ENCODE peak calls at places on chromosomes 1 and 21, in seven cellular contexts. One of them, this sample, is unnamed.

GRCh38 chr1:70840260-70840953 is 207.2 kb downstream of the PTGER3 start:
- ATAC-seq in CD8-positive, alpha-beta T cell: no peak
- ATAC-seq in activated T-cell treated with anti-CD3 and anti-CD28 coated beads, Interleukin-2, amount 50 U/mL, for 4 hours: no peak
- ATAC-seq in HCT116: no peak
- ATAC-seq in central memory CD8-positive, alpha-beta T cell: no peak
- ATAC-seq in naive B cell: no peak
- ATAC-seq in effector memory CD8-positive, alpha-beta T cell: no peak
- ATAC-seq in this sample: no peak

GRCh38 chr1:33441088-33441745 is 10.3 kb upstream of the PHC2 start:
- ATAC-seq in HCT116: no peak
- ATAC-seq in activated T-cell treated with anti-CD3 and anti-CD28 coated beads, Interleukin-2, amount 50 U/mL, for 4 hours: no peak
- ATAC-seq in effector memory CD8-positive, alpha-beta T cell: no peak
- ATAC-seq in naive B cell: no peak
- ATAC-seq in central memory CD8-positive, alpha-beta T cell: no peak
- ATAC-seq in CD8-positive, alpha-beta T cell: no peak
- ATAC-seq in this sample: peak; percentile 32

GRCh38 chr1:31757989-31758388 is 6.2 kb downstream of the ADGRB2 start:
- ATAC-seq in activated T-cell treated with anti-CD3 and anti-CD28 coated beads, Interleukin-2, amount 50 U/mL, for 4 hours: no peak
- ATAC-seq in CD8-positive, alpha-beta T cell: no peak
- ATAC-seq in effector memory CD8-positive, alpha-beta T cell: no peak
- ATAC-seq in HCT116: no peak
- ATAC-seq in central memory CD8-positive, alpha-beta T cell: no peak
- ATAC-seq in naive B cell: no peak
- ATAC-seq in this sample: no peak

GRCh38 chr1:47984175-47984789 is 12.9 kb downstream of the TRABD2B start:
- ATAC-seq in naive B cell: no peak
- ATAC-seq in CD8-positive, alpha-beta T cell: no peak
- ATAC-seq in HCT116: no peak
- ATAC-seq in activated T-cell treated with anti-CD3 and anti-CD28 coated beads, Interleukin-2, amount 50 U/mL, for 4 hours: no peak
- ATAC-seq in effector memory CD8-positive, alpha-beta T cell: no peak
- ATAC-seq in central memory CD8-positive, alpha-beta T cell: no peak
- ATAC-seq in this sample: peak; percentile 60

GRCh38 chr21:43323244-43324005 is 103.5 kb downstream of the SIK1 start:
- ATAC-seq in HCT116: no peak
- ATAC-seq in naive B cell: no peak
- ATAC-seq in effector memory CD8-positive, alpha-beta T cell: no peak
- ATAC-seq in CD8-positive, alpha-beta T cell: no peak
- ATAC-seq in central memory CD8-positive, alpha-beta T cell: no peak
- ATAC-seq in activated T-cell treated with anti-CD3 and anti-CD28 coated beads, Interleukin-2, amount 50 U/mL, for 4 hours: no peak
- ATAC-seq in this sample: no peak

GRCh38 chr1:11765661-11766428 is 3.9 kb downstream of the C1orf167 start:
- ATAC-seq in HCT116: no peak
- ATAC-seq in CD8-positive, alpha-beta T cell: no peak
- ATAC-seq in activated T-cell treated with anti-CD3 and anti-CD28 coated beads, Interleukin-2, amount 50 U/mL, for 4 hours: no peak
- ATAC-seq in central memory CD8-positive, alpha-beta T cell: no peak
- ATAC-seq in effector memory CD8-positive, alpha-beta T cell: no peak
- ATAC-seq in naive B cell: no peak
- ATAC-seq in this sample: peak; percentile 14

GRCh38 chr1:145877923-145878486 is 7.7 kb downstream of the ANKRD35 start:
- ATAC-seq in HCT116: peak; percentile 36
- ATAC-seq in effector memory CD8-positive, alpha-beta T cell: no peak
- ATAC-seq in central memory CD8-positive, alpha-beta T cell: no peak
- ATAC-seq in naive B cell: no peak
- ATAC-seq in activated T-cell treated with anti-CD3 and anti-CD28 coated beads, Interleukin-2, amount 50 U/mL, for 4 hours: no peak
- ATAC-seq in CD8-positive, alpha-beta T cell: no peak
- ATAC-seq in this sample: peak; percentile 89

GRCh38 chr1:46535063-46535462 is 16.4 kb downstream of the KNCN start:
- ATAC-seq in effector memory CD8-positive, alpha-beta T cell: no peak
- ATAC-seq in activated T-cell treated with anti-CD3 and anti-CD28 coated beads, Interleukin-2, amount 50 U/mL, for 4 hours: no peak
- ATAC-seq in central memory CD8-positive, alpha-beta T cell: no peak
- ATAC-seq in naive B cell: no peak
- ATAC-seq in HCT116: peak; percentile 92
- ATAC-seq in CD8-positive, alpha-beta T cell: no peak
- ATAC-seq in this sample: peak; percentile 60

GRCh38 chr21:41406340-41406739 is 19.7 kb upstream of the MX1 start:
- ATAC-seq in naive B cell: no peak
- ATAC-seq in HCT116: no peak
- ATAC-seq in central memory CD8-positive, alpha-beta T cell: no peak
- ATAC-seq in CD8-positive, alpha-beta T cell: no peak
- ATAC-seq in activated T-cell treated with anti-CD3 and anti-CD28 coated beads, Interleukin-2, amount 50 U/mL, for 4 hours: no peak
- ATAC-seq in effector memory CD8-positive, alpha-beta T cell: no peak
- ATAC-seq in this sample: no peak

GRCh38 chr1:2230781-2231666 is 2.9 kb downstream of the SKI start:
- ATAC-seq in effector memory CD8-positive, alpha-beta T cell: peak; percentile 31
- ATAC-seq in central memory CD8-positive, alpha-beta T cell: peak; percentile 10
- ATAC-seq in naive B cell: no peak
- ATAC-seq in CD8-positive, alpha-beta T cell: peak; percentile 21
- ATAC-seq in activated T-cell treated with anti-CD3 and anti-CD28 coated beads, Interleukin-2, amount 50 U/mL, for 4 hours: no peak
- ATAC-seq in HCT116: no peak
- ATAC-seq in this sample: no peak

GRCh38 chr1:156499703-156500577 is 635 bp downstream of the MEF2D start:
- ATAC-seq in naive B cell: peak; percentile 17
- ATAC-seq in HCT116: no peak
- ATAC-seq in CD8-positive, alpha-beta T cell: no peak
- ATAC-seq in effector memory CD8-positive, alpha-beta T cell: no peak
- ATAC-seq in activated T-cell treated with anti-CD3 and anti-CD28 coated beads, Interleukin-2, amount 50 U/mL, for 4 hours: peak; percentile 2
- ATAC-seq in central memory CD8-positive, alpha-beta T cell: no peak
- ATAC-seq in this sample: no peak

GRCh38 chr1:41876533-41877445 is 41.9 kb downstream of the HIVEP3 start:
- ATAC-seq in central memory CD8-positive, alpha-beta T cell: no peak
- ATAC-seq in effector memory CD8-positive, alpha-beta T cell: no peak
- ATAC-seq in activated T-cell treated with anti-CD3 and anti-CD28 coated beads, Interleukin-2, amount 50 U/mL, for 4 hours: no peak
- ATAC-seq in CD8-positive, alpha-beta T cell: no peak
- ATAC-seq in naive B cell: no peak
- ATAC-seq in HCT116: no peak
- ATAC-seq in this sample: no peak

GRCh38 chr1:153306303-153307220 is 6.2 kb downstream of the PGLYRP3 start:
- ATAC-seq in effector memory CD8-positive, alpha-beta T cell: no peak
- ATAC-seq in HCT116: no peak
- ATAC-seq in naive B cell: no peak
- ATAC-seq in central memory CD8-positive, alpha-beta T cell: no peak
- ATAC-seq in activated T-cell treated with anti-CD3 and anti-CD28 coated beads, Interleukin-2, amount 50 U/mL, for 4 hours: no peak
- ATAC-seq in CD8-positive, alpha-beta T cell: no peak
- ATAC-seq in this sample: no peak

GRCh38 chr1:180528868-180529470 is 26.6 kb upstream of the ACBD6 start:
- ATAC-seq in activated T-cell treated with anti-CD3 and anti-CD28 coated beads, Interleukin-2, amount 50 U/mL, for 4 hours: no peak
- ATAC-seq in central memory CD8-positive, alpha-beta T cell: no peak
- ATAC-seq in CD8-positive, alpha-beta T cell: no peak
- ATAC-seq in effector memory CD8-positive, alpha-beta T cell: no peak
- ATAC-seq in naive B cell: no peak
- ATAC-seq in HCT116: no peak
- ATAC-seq in this sample: no peak

GRCh38 chr1:109864960-109865611 is 45.6 kb upstream of the CSF1 start:
- ATAC-seq in effector memory CD8-positive, alpha-beta T cell: no peak
- ATAC-seq in central memory CD8-positive, alpha-beta T cell: no peak
- ATAC-seq in HCT116: no peak
- ATAC-seq in CD8-positive, alpha-beta T cell: no peak
- ATAC-seq in naive B cell: no peak
- ATAC-seq in activated T-cell treated with anti-CD3 and anti-CD28 coated beads, Interleukin-2, amount 50 U/mL, for 4 hours: no peak
- ATAC-seq in this sample: no peak

GRCh38 chr1:118100686-118101300 is 84.2 kb downstream of the SPAG17 start:
- ATAC-seq in activated T-cell treated with anti-CD3 and anti-CD28 coated beads, Interleukin-2, amount 50 U/mL, for 4 hours: no peak
- ATAC-seq in central memory CD8-positive, alpha-beta T cell: no peak
- ATAC-seq in CD8-positive, alpha-beta T cell: no peak
- ATAC-seq in effector memory CD8-positive, alpha-beta T cell: no peak
- ATAC-seq in HCT116: no peak
- ATAC-seq in naive B cell: no peak
- ATAC-seq in this sample: no peak

GRCh38 chr1:227577500-227577899 is 14.1 kb downstream of the ZNF678 start:
- ATAC-seq in HCT116: no peak
- ATAC-seq in naive B cell: no peak
- ATAC-seq in central memory CD8-positive, alpha-beta T cell: no peak
- ATAC-seq in CD8-positive, alpha-beta T cell: no peak
- ATAC-seq in activated T-cell treated with anti-CD3 and anti-CD28 coated beads, Interleukin-2, amount 50 U/mL, for 4 hours: no peak
- ATAC-seq in effector memory CD8-positive, alpha-beta T cell: no peak
- ATAC-seq in this sample: no peak

GRCh38 chr1:64031191-64031590 is 172.2 kb upstream of the UBE2U start:
- ATAC-seq in activated T-cell treated with anti-CD3 and anti-CD28 coated beads, Interleukin-2, amount 50 U/mL, for 4 hours: no peak
- ATAC-seq in HCT116: no peak
- ATAC-seq in effector memory CD8-positive, alpha-beta T cell: no peak
- ATAC-seq in central memory CD8-positive, alpha-beta T cell: no peak
- ATAC-seq in CD8-positive, alpha-beta T cell: no peak
- ATAC-seq in naive B cell: no peak
- ATAC-seq in this sample: no peak

GRCh38 chr1:20250346-20250989 is 40.2 kb upstream of the VWA5B1 start:
- ATAC-seq in activated T-cell treated with anti-CD3 and anti-CD28 coated beads, Interleukin-2, amount 50 U/mL, for 4 hours: no peak
- ATAC-seq in central memory CD8-positive, alpha-beta T cell: no peak
- ATAC-seq in effector memory CD8-positive, alpha-beta T cell: no peak
- ATAC-seq in CD8-positive, alpha-beta T cell: no peak
- ATAC-seq in HCT116: no peak
- ATAC-seq in naive B cell: no peak
- ATAC-seq in this sample: peak; percentile 23

GRCh38 chr1:196516373-196516772 is 91.9 kb downstream of the KCNT2 start:
- ATAC-seq in CD8-positive, alpha-beta T cell: no peak
- ATAC-seq in naive B cell: no peak
- ATAC-seq in HCT116: no peak
- ATAC-seq in central memory CD8-positive, alpha-beta T cell: no peak
- ATAC-seq in activated T-cell treated with anti-CD3 and anti-CD28 coated beads, Interleukin-2, amount 50 U/mL, for 4 hours: no peak
- ATAC-seq in effector memory CD8-positive, alpha-beta T cell: no peak
- ATAC-seq in this sample: no peak

GRCh38 chr1:48109390-48110009 is 112.3 kb upstream of the TRABD2B start:
- ATAC-seq in naive B cell: no peak
- ATAC-seq in effector memory CD8-positive, alpha-beta T cell: no peak
- ATAC-seq in CD8-positive, alpha-beta T cell: no peak
- ATAC-seq in central memory CD8-positive, alpha-beta T cell: no peak
- ATAC-seq in HCT116: peak; percentile 89
- ATAC-seq in activated T-cell treated with anti-CD3 and anti-CD28 coated beads, Interleukin-2, amount 50 U/mL, for 4 hours: no peak
- ATAC-seq in this sample: peak; percentile 69

GRCh38 chr1:31428436-31429221 is 15.6 kb downstream of the SERINC2 start:
- ATAC-seq in CD8-positive, alpha-beta T cell: no peak
- ATAC-seq in HCT116: no peak
- ATAC-seq in effector memory CD8-positive, alpha-beta T cell: no peak
- ATAC-seq in activated T-cell treated with anti-CD3 and anti-CD28 coated beads, Interleukin-2, amount 50 U/mL, for 4 hours: no peak
- ATAC-seq in central memory CD8-positive, alpha-beta T cell: no peak
- ATAC-seq in naive B cell: no peak
- ATAC-seq in this sample: no peak

GRCh38 chr1:156246241-156246761 is 1.6 kb downstream of the PAQR6 start:
- ATAC-seq in effector memory CD8-positive, alpha-beta T cell: no peak
- ATAC-seq in HCT116: no peak
- ATAC-seq in CD8-positive, alpha-beta T cell: no peak
- ATAC-seq in naive B cell: no peak
- ATAC-seq in central memory CD8-positive, alpha-beta T cell: no peak
- ATAC-seq in activated T-cell treated with anti-CD3 and anti-CD28 coated beads, Interleukin-2, amount 50 U/mL, for 4 hours: no peak
- ATAC-seq in this sample: no peak

GRCh38 chr1:232662910-232663309 is 33.0 kb upstream of the SIPA1L2 start:
- ATAC-seq in naive B cell: no peak
- ATAC-seq in effector memory CD8-positive, alpha-beta T cell: no peak
- ATAC-seq in CD8-positive, alpha-beta T cell: no peak
- ATAC-seq in central memory CD8-positive, alpha-beta T cell: no peak
- ATAC-seq in activated T-cell treated with anti-CD3 and anti-CD28 coated beads, Interleukin-2, amount 50 U/mL, for 4 hours: no peak
- ATAC-seq in HCT116: no peak
- ATAC-seq in this sample: no peak

GRCh38 chr21:14687277-14687642 is 141.1 kb upstream of the SAMSN1 start:
- ATAC-seq in CD8-positive, alpha-beta T cell: peak; percentile 14
- ATAC-seq in activated T-cell treated with anti-CD3 and anti-CD28 coated beads, Interleukin-2, amount 50 U/mL, for 4 hours: peak; percentile 67
- ATAC-seq in central memory CD8-positive, alpha-beta T cell: peak; percentile 11
- ATAC-seq in naive B cell: peak; percentile 42
- ATAC-seq in effector memory CD8-positive, alpha-beta T cell: peak; percentile 26
- ATAC-seq in HCT116: no peak
- ATAC-seq in this sample: peak; percentile 46

GRCh38 chr1:21663251-21663950 is 5.8 kb downstream of the RAP1GAP start:
- ATAC-seq in HCT116: no peak
- ATAC-seq in CD8-positive, alpha-beta T cell: no peak
- ATAC-seq in effector memory CD8-positive, alpha-beta T cell: no peak
- ATAC-seq in activated T-cell treated with anti-CD3 and anti-CD28 coated beads, Interleukin-2, amount 50 U/mL, for 4 hours: no peak
- ATAC-seq in central memory CD8-positive, alpha-beta T cell: no peak
- ATAC-seq in naive B cell: no peak
- ATAC-seq in this sample: no peak

GRCh38 chr1:8604041-8604942 is 213.1 kb downstream of the RERE start:
- ATAC-seq in activated T-cell treated with anti-CD3 and anti-CD28 coated beads, Interleukin-2, amount 50 U/mL, for 4 hours: peak; percentile 92
- ATAC-seq in central memory CD8-positive, alpha-beta T cell: peak; percentile 49
- ATAC-seq in naive B cell: peak; percentile 58
- ATAC-seq in CD8-positive, alpha-beta T cell: peak; percentile 64
- ATAC-seq in effector memory CD8-positive, alpha-beta T cell: peak; percentile 67
- ATAC-seq in HCT116: no peak
- ATAC-seq in this sample: no peak

GRCh38 chr1:224697888-224698450 is 81.9 kb downstream of the CNIH3 start:
- ATAC-seq in HCT116: no peak
- ATAC-seq in naive B cell: no peak
- ATAC-seq in effector memory CD8-positive, alpha-beta T cell: no peak
- ATAC-seq in central memory CD8-positive, alpha-beta T cell: no peak
- ATAC-seq in CD8-positive, alpha-beta T cell: no peak
- ATAC-seq in activated T-cell treated with anti-CD3 and anti-CD28 coated beads, Interleukin-2, amount 50 U/mL, for 4 hours: no peak
- ATAC-seq in this sample: no peak

GRCh38 chr1:36223373-36223995 is 759 bp upstream of the THRAP3 start:
- ATAC-seq in HCT116: no peak
- ATAC-seq in naive B cell: peak; percentile 27
- ATAC-seq in activated T-cell treated with anti-CD3 and anti-CD28 coated beads, Interleukin-2, amount 50 U/mL, for 4 hours: peak; percentile 23
- ATAC-seq in central memory CD8-positive, alpha-beta T cell: peak; percentile 43
- ATAC-seq in effector memory CD8-positive, alpha-beta T cell: peak; percentile 45
- ATAC-seq in CD8-positive, alpha-beta T cell: peak; percentile 43
- ATAC-seq in this sample: no peak

GRCh38 chr1:168636200-168636599 is 59.8 kb downstream of the XCL1 start:
- ATAC-seq in naive B cell: no peak
- ATAC-seq in HCT116: peak; percentile 54
- ATAC-seq in CD8-positive, alpha-beta T cell: no peak
- ATAC-seq in activated T-cell treated with anti-CD3 and anti-CD28 coated beads, Interleukin-2, amount 50 U/mL, for 4 hours: no peak
- ATAC-seq in central memory CD8-positive, alpha-beta T cell: no peak
- ATAC-seq in effector memory CD8-positive, alpha-beta T cell: no peak
- ATAC-seq in this sample: no peak

GRCh38 chr1:83970119-83970518 is 28.8 kb downstream of the TTLL7 start:
- ATAC-seq in activated T-cell treated with anti-CD3 and anti-CD28 coated beads, Interleukin-2, amount 50 U/mL, for 4 hours: no peak
- ATAC-seq in CD8-positive, alpha-beta T cell: no peak
- ATAC-seq in central memory CD8-positive, alpha-beta T cell: no peak
- ATAC-seq in naive B cell: no peak
- ATAC-seq in effector memory CD8-positive, alpha-beta T cell: no peak
- ATAC-seq in HCT116: no peak
- ATAC-seq in this sample: no peak

GRCh38 chr1:158898722-158899121 is 32.6 kb upstream of the PYHIN1 start:
- ATAC-seq in HCT116: no peak
- ATAC-seq in CD8-positive, alpha-beta T cell: no peak
- ATAC-seq in effector memory CD8-positive, alpha-beta T cell: no peak
- ATAC-seq in central memory CD8-positive, alpha-beta T cell: no peak
- ATAC-seq in naive B cell: no peak
- ATAC-seq in activated T-cell treated with anti-CD3 and anti-CD28 coated beads, Interleukin-2, amount 50 U/mL, for 4 hours: no peak
- ATAC-seq in this sample: no peak

GRCh38 chr1:117009132-117009531 is 7.6 kb downstream of the CD101 start:
- ATAC-seq in activated T-cell treated with anti-CD3 and anti-CD28 coated beads, Interleukin-2, amount 50 U/mL, for 4 hours: peak; percentile 36
- ATAC-seq in naive B cell: no peak
- ATAC-seq in CD8-positive, alpha-beta T cell: peak; percentile 51
- ATAC-seq in HCT116: no peak
- ATAC-seq in central memory CD8-positive, alpha-beta T cell: peak; percentile 47
- ATAC-seq in effector memory CD8-positive, alpha-beta T cell: peak; percentile 56
- ATAC-seq in this sample: no peak

GRCh38 chr21:45154511-45155508 is 80.4 kb downstream of the ADARB1 start:
- ATAC-seq in central memory CD8-positive, alpha-beta T cell: peak; percentile 62
- ATAC-seq in effector memory CD8-positive, alpha-beta T cell: peak; percentile 62
- ATAC-seq in naive B cell: no peak
- ATAC-seq in activated T-cell treated with anti-CD3 and anti-CD28 coated beads, Interleukin-2, amount 50 U/mL, for 4 hours: peak; percentile 51
- ATAC-seq in CD8-positive, alpha-beta T cell: peak; percentile 71
- ATAC-seq in HCT116: peak; percentile 65
- ATAC-seq in this sample: peak; percentile 29